ENCODE peak calls at places on chromosomes 5 and 9, in ten cellular contexts. L, J, S, G, X, D, R, E, M and Q are unnamed samples.
A peak's percentile ranks its signal among the peaks of the same experiment; 100 is the strongest.

GRCh38 chr5:31408814-31409213 is 123.1 kb downstream of the DROSHA start:
- DNase-seq in L (no peak), J (peak; percentile 74), S (no peak), G (peak; percentile 72), X (peak; percentile 85), D (no peak), R (peak; percentile 75), E (no peak), M (no peak), Q (no peak)

GRCh38 chr9:117887383-117887782 is 183.2 kb downstream of the TLR4 start:
- DNase-seq in L (no peak), J (no peak), S (no peak), G (peak; percentile 37), X (peak; percentile 3), D (no peak), R (no peak), E (no peak), M (no peak), Q (no peak)

GRCh38 chr9:75046725-75047345 is 18.7 kb upstream of the CARNMT1 start:
- DNase-seq in L (no peak), J (no peak), S (no peak), G (no peak), X (no peak), D (no peak), R (no peak), E (no peak), M (no peak), Q (no peak)

GRCh38 chr9:77960356-77961153 is 71.1 kb downstream of the GNAQ start:
- DNase-seq in L (peak; percentile 53), J (no peak), S (no peak), G (no peak), X (peak; percentile 15), D (no peak), R (no peak), E (no peak), M (no peak), Q (no peak)

GRCh38 chr9:113503613-113504230 is 40.2 kb downstream of the RGS3 start:
- DNase-seq in L (no peak), J (peak; percentile 23), S (no peak), G (no peak), X (peak; percentile 13), D (no peak), R (no peak), E (no peak), M (no peak), Q (no peak)

GRCh38 chr5:15539951-15540350 is 40.0 kb downstream of the FBXL7 start:
- DNase-seq in L (no peak), J (peak; percentile 16), S (no peak), G (peak; percentile 11), X (peak; percentile 47), D (no peak), R (peak; percentile 41), E (no peak), M (no peak), Q (no peak)

GRCh38 chr9:84297162-84297821 is 43.3 kb downstream of the SLC28A3 start:
- DNase-seq in L (no peak), J (peak; percentile 84), S (no peak), G (peak; percentile 73), X (peak; percentile 83), D (no peak), R (peak; percentile 77), E (no peak), M (no peak), Q (no peak)

GRCh38 chr9:3541206-3541605 is 15.4 kb upstream of the RFX3 start:
- DNase-seq in L (no peak), J (no peak), S (no peak), G (no peak), X (no peak), D (no peak), R (no peak), E (no peak), M (no peak), Q (no peak)

GRCh38 chr9:77601476-77602056 is 46.6 kb downstream of the GNA14 start:
- DNase-seq in L (no peak), J (no peak), S (no peak), G (no peak), X (no peak), D (no peak), R (no peak), E (no peak), M (no peak), Q (no peak)

GRCh38 chr5:115457574-115457973 is 87.0 kb downstream of the FEM1C start:
- DNase-seq in L (no peak), J (no peak), S (no peak), G (no peak), X (no peak), D (peak; percentile 48), R (no peak), E (no peak), M (no peak), Q (no peak)

GRCh38 chr5:141567513-141568117 is 51.2 kb downstream of the DIAPH1 start:
- DNase-seq in L (no peak), J (peak; percentile 17), S (no peak), G (peak; percentile 52), X (no peak), D (peak; percentile 36), R (no peak), E (no peak), M (no peak), Q (no peak)

GRCh38 chr9:15390200-15390599 is 32.5 kb upstream of the SNAPC3 start:
- DNase-seq in L (no peak), J (no peak), S (no peak), G (no peak), X (no peak), D (peak; percentile 24), R (no peak), E (no peak), M (no peak), Q (no peak)

GRCh38 chr9:15389636-15390035 is 33.0 kb upstream of the SNAPC3 start:
- DNase-seq in L (no peak), J (no peak), S (no peak), G (no peak), X (no peak), D (no peak), R (no peak), E (no peak), M (no peak), Q (no peak)

GRCh38 chr9:15386465-15386864 is 36.2 kb upstream of the SNAPC3 start:
- DNase-seq in L (no peak), J (no peak), S (no peak), G (no peak), X (no peak), D (no peak), R (no peak), E (no peak), M (no peak), Q (no peak)

DNA sequence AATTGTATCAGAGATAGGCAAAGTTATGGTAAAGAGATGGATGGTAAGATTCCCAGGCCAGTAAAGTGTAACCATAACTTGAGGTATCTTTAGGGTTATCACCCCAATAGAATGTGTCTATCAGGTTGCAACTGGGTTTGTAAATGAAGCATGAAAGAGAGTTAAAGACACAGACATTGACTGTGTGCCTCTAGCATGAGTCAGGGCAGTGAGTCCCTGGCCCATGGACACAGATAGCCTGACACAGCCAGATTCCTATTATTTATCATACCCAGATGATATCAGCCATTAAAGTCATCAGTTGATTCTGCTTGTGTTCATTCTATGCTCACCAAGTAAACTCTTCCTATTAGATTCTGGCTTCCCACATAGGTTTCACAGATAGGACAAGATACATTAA is 33.5 kb upstream of the SNAPC3 start:
- DNase-seq in L (no peak), J (peak; percentile 28), S (no peak), G (peak; percentile 19), X (peak; percentile 14), D (no peak), R (no peak), E (no peak), M (no peak), Q (no peak)
- H2AFZ ChIP-seq in L (no peak overlapping the region), J (no peak overlapping the region), S (no peak overlapping the region), G (no peak overlapping the region), X (no peak overlapping the region), D (no peak overlapping the region), R (no peak overlapping the region), E (no peak overlapping the region), M (no peak overlapping the region), Q (no peak overlapping the region)

GRCh38 chr9:93582550-93582949 is 6.2 kb downstream of the PHF2 start:
- DNase-seq in L (no peak), J (no peak), S (no peak), G (no peak), X (no peak), D (no peak), R (no peak), E (no peak), M (no peak), Q (no peak)

GRCh38 chr9:93579711-93580516 is 3.5 kb downstream of the PHF2 start:
- DNase-seq in L (no peak), J (no peak), S (no peak), G (no peak), X (no peak), D (no peak), R (no peak), E (no peak), M (no peak), Q (no peak)

GRCh38 chr9:93585259-93585658 is 8.9 kb downstream of the PHF2 start:
- DNase-seq in L (no peak), J (no peak), S (no peak), G (no peak), X (no peak), D (no peak), R (no peak), E (no peak), M (no peak), Q (no peak)

GRCh38 chr9:93580654-93581380 is 4.4 kb downstream of the PHF2 start:
- DNase-seq in L (no peak), J (no peak), S (no peak), G (no peak), X (no peak), D (no peak), R (no peak), E (peak; percentile 72), M (no peak), Q (no peak)

GRCh38 chr9:93582115-93582514 is 5.7 kb downstream of the PHF2 start:
- DNase-seq in L (peak; percentile 36), J (no peak), S (no peak), G (peak; percentile 24), X (no peak), D (peak; percentile 74), R (no peak), E (peak; percentile 47), M (no peak), Q (no peak)
- H2AFZ ChIP-seq in L (no peak overlapping the region), J (no peak overlapping the region), S (no peak overlapping the region), G (no peak overlapping the region), X (no peak overlapping the region), D (no peak overlapping the region), R (no peak overlapping the region), E (no peak overlapping the region), M (no peak overlapping the region), Q (no peak overlapping the region)

DNA sequence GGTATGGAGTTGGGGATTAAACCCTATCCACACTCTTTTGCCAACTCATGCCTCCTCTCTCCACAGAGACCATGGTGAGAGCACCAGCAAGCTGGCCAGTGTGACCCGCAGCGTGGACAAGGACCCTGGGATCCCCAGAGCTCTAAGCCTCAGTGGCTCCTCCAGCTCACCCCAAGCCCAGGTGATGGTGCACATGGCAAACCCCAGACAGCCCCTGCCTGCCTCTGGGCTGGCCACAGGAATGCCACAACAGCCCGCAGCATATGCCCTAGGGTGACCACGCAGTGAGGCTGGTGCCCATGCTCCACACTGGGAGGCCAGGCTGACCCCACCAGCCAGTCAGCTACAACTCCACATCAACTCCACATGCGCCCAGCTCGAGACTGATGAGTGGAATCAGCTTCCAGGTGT is 11.5 kb upstream of the CARD19 start:
- DNase-seq in L (no peak), J (no peak), S (no peak), G (no peak), X (no peak), D (no peak), R (no peak), E (no peak), M (no peak), Q (no peak)
- H2AFZ ChIP-seq in L (no peak overlapping the region), J (no peak overlapping the region), S (no peak overlapping the region), G (no peak overlapping the region), X (no peak overlapping the region), D (no peak overlapping the region), R (no peak overlapping the region), E (no peak overlapping the region), M (no peak overlapping the region), Q (no peak overlapping the region)

GRCh38 chr5:124742983-124743533 is 3.4 kb downstream of the ZNF608 start:
- DNase-seq in L (no peak), J (peak; percentile 88), S (no peak), G (peak; percentile 85), X (peak; percentile 96), D (peak; percentile 65), R (peak; percentile 94), E (peak; percentile 24), M (no peak), Q (peak; percentile 81)
- H2AFZ ChIP-seq in L (no peak overlapping the region), J (no peak overlapping the region), S (no peak overlapping the region), G (no peak overlapping the region), X (no peak overlapping the region), D (no peak overlapping the region), R (no peak overlapping the region), E (no peak overlapping the region), M (no peak overlapping the region), Q (peak overlapping the region; percentile 19)